ENCODE peak calls at places on chromosomes 1 and 21, in six cellular contexts. X is mucosa of descending colon; C is SJSA1; I is heart right ventricle; S is transverse colon; F is CD8-positive, alpha-beta T cell. J is an unnamed sample.

GRCh38 chr1:220011620-220012019 is 34.7 kb downstream of the EPRS1 start:
- DNase-seq in X (no peak), C (no peak), I (no peak), S (no peak), F (no peak), J (no peak)

GRCh38 chr1:184752656-184753055 is 2.0 kb downstream of the EDEM3 start:
- DNase-seq in X (no peak), C (no peak), I (no peak), S (no peak), F (no peak), J (no peak)

GRCh38 chr1:44048816-44049215 is 17.6 kb upstream of the SLC6A9 start:
- DNase-seq in X (no peak), C (no peak), I (no peak), S (no peak), F (no peak), J (no peak)

GRCh38 chr1:100699744-100700143 is 19.8 kb upstream of the VCAM1 start:
- DNase-seq in X (no peak), C (no peak), I (no peak), S (no peak), F (no peak), J (no peak)

GRCh38 chr1:3518256-3518655 is 63.8 kb downstream of the ARHGEF16 start:
- DNase-seq in X (no peak), C (no peak), I (no peak), S (no peak), F (peak; percentile 17), J (no peak)

GRCh38 chr1:27430903-27431653 is 38.7 kb downstream of the GPR3 start:
- DNase-seq in X (no peak), C (no peak), I (peak; percentile 50), S (no peak), F (peak; percentile 31), J (no peak)

GRCh38 chr1:117290855-117291254 is 76.4 kb upstream of the MAN1A2 start:
- DNase-seq in X (no peak), C (no peak), I (no peak), S (no peak), F (no peak), J (no peak)

GRCh38 chr1:178942285-178943218 is 71.7 kb upstream of the ANGPTL1 start:
- DNase-seq in X (no peak), C (no peak), I (no peak), S (no peak), F (no peak), J (no peak)

GRCh38 chr1:198155253-198155652 is 1.5 kb upstream of the NEK7 start:
- DNase-seq in X (no peak), C (no peak), I (no peak), S (no peak), F (no peak), J (no peak)

GRCh38 chr1:152143147-152143845 is 15.7 kb downstream of the RPTN start:
- DNase-seq in X (no peak), C (no peak), I (no peak), S (no peak), F (no peak), J (no peak)

GRCh38 chr1:209618756-209619420 is 33.3 kb downstream of the LAMB3 start:
- DNase-seq in X (no peak), C (no peak), I (peak; percentile 58), S (no peak), F (no peak), J (no peak)

GRCh38 chr21:33075596-33076195 is 5.8 kb downstream of the OLIG1 start:
- DNase-seq in X (no peak), C (no peak), I (no peak), S (no peak), F (no peak), J (no peak)

GRCh38 chr1:54337928-54338327 is 68.3 kb downstream of the SSBP3 start:
- DNase-seq in X (no peak), C (peak; percentile 70), I (no peak), S (no peak), F (no peak), J (no peak)

GRCh38 chr1:160367934-160368923 is 1.4 kb downstream of the NHLH1 start:
- DNase-seq in X (no peak), C (peak; percentile 23), I (no peak), S (no peak), F (no peak), J (no peak)

GRCh38 chr1:111848852-111849545 is 93.3 kb downstream of the DDX20 start:
- DNase-seq in X (no peak), C (no peak), I (no peak), S (no peak), F (no peak), J (no peak)

GRCh38 chr1:117732065-117732789 is 126.4 kb downstream of the TENT5C start:
- DNase-seq in X (no peak), C (no peak), I (no peak), S (no peak), F (no peak), J (no peak)

GRCh38 chr1:7538849-7539771 is 232.0 kb upstream of the VAMP3 start:
- DNase-seq in X (no peak), C (no peak), I (no peak), S (no peak), F (no peak), J (no peak)

GRCh38 chr1:231940721-231941120 is 314.1 kb downstream of the DISC1 start:
- DNase-seq in X (no peak), C (no peak), I (no peak), S (no peak), F (no peak), J (no peak)

GRCh38 chr1:184616504-184616903 is 138.2 kb downstream of the EDEM3 start:
- DNase-seq in X (no peak), C (no peak), I (no peak), S (no peak), F (no peak), J (no peak)

GRCh38 chr1:152836881-152837280 is 5.8 kb upstream of the LCE6A start:
- DNase-seq in X (no peak), C (no peak), I (no peak), S (no peak), F (no peak), J (no peak)

GRCh38 chr1:90879281-90879680 is 142.6 kb downstream of the ZNF644 start:
- DNase-seq in X (no peak), C (no peak), I (no peak), S (no peak), F (no peak), J (no peak)

GRCh38 chr21:27534211-27534610 is 567.3 kb upstream of the ADAMTS5 start:
- DNase-seq in X (no peak), C (no peak), I (no peak), S (no peak), F (no peak), J (no peak)

GRCh38 chr1:6385673-6386191 is 7.8 kb downstream of the ACOT7 start:
- DNase-seq in X (peak; percentile 33), C (peak; percentile 67), I (no peak), S (peak; percentile 25), F (no peak), J (no peak)

GRCh38 chr1:9787702-9788101 is 36.1 kb downstream of the CLSTN1 start:
- DNase-seq in X (peak; percentile 44), C (no peak), I (no peak), S (peak; percentile 45), F (peak; percentile 45), J (no peak)

GRCh38 chr1:27966402-27967105 is 6.8 kb downstream of the XKR8 start:
- DNase-seq in X (no peak), C (peak; percentile 42), I (no peak), S (no peak), F (no peak), J (no peak)

GRCh38 chr21:41877901-41878830 is 978 bp downstream of the PRDM15 start:
- DNase-seq in X (peak; percentile 40), C (no peak), I (no peak), S (peak; percentile 61), F (peak; percentile 21), J (no peak)

GRCh38 chr21:41881051-41881450 is 1.9 kb upstream of the PRDM15 start:
- DNase-seq in X (no peak), C (no peak), I (no peak), S (no peak), F (no peak), J (no peak)

GRCh38 chr21:41878831-41879189 is 334 bp downstream of the PRDM15 start:
- DNase-seq in X (peak; percentile 83), C (peak; percentile 82), I (peak; percentile 87), S (peak; percentile 84), F (peak; percentile 82), J (no peak)

GRCh38 chr21:41879190-41879998 is at the start of gene PRDM15:
- DNase-seq in X (peak; percentile 84), C (peak; percentile 80), I (peak; percentile 86), S (peak; percentile 87), F (peak; percentile 83), J (no peak)

GRCh38 chr21:41880153-41880552 is 1.0 kb upstream of the PRDM15 start:
- DNase-seq in X (no peak), C (no peak), I (no peak), S (no peak), F (no peak), J (no peak)
- H3K4me3 ChIP-seq in X (no peak overlapping the region), C (no peak overlapping the region), I (no peak overlapping the region), S (peak overlapping the region; percentile 73), F (no peak overlapping the region), J (peak overlapping the region; percentile 78)

GRCh38 chr21:31243611-31244010 is 100.5 kb downstream of the TIAM1 start:
- DNase-seq in X (no peak), C (no peak), I (no peak), S (no peak), F (no peak), J (no peak)
- H3K36me3 ChIP-seq in X (no peaks in the 10 kb centered on the region), C (peaks cover 10% of the 10 kb centered on the region), I (no peaks in the 10 kb centered on the region), S (no peaks in the 10 kb centered on the region), F (no peaks in the 10 kb centered on the region), J (no peaks in the 10 kb centered on the region)

DNA sequence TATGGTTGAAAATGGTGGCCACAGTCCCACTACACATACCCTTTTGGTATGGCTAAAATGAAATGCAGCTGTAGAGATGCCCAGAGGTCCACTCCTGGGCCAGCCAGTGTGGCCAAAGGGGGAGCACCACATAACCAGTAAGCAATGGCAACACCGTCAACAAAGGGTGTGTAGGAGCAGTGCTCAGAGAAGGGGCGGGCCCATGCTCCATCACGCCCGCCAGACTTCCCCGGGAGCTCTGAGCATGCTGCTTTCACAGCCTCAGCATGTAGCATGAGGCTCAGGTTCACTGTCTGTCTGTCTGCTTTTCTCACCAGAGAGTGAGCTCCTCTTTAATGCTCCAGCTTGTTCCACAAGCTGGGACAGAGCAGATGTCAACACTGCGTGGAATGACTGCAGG is 537.6 kb downstream of the MATN1 start:
- DNase-seq in X (no peak), C (peak; percentile 9), I (no peak), S (no peak), F (no peak), J (no peak)
- H3K4me3 ChIP-seq in X (no peak overlapping the region), C (no peak overlapping the region), I (no peak overlapping the region), S (no peak overlapping the region), F (no peak overlapping the region), J (no peak overlapping the region)

DNA sequence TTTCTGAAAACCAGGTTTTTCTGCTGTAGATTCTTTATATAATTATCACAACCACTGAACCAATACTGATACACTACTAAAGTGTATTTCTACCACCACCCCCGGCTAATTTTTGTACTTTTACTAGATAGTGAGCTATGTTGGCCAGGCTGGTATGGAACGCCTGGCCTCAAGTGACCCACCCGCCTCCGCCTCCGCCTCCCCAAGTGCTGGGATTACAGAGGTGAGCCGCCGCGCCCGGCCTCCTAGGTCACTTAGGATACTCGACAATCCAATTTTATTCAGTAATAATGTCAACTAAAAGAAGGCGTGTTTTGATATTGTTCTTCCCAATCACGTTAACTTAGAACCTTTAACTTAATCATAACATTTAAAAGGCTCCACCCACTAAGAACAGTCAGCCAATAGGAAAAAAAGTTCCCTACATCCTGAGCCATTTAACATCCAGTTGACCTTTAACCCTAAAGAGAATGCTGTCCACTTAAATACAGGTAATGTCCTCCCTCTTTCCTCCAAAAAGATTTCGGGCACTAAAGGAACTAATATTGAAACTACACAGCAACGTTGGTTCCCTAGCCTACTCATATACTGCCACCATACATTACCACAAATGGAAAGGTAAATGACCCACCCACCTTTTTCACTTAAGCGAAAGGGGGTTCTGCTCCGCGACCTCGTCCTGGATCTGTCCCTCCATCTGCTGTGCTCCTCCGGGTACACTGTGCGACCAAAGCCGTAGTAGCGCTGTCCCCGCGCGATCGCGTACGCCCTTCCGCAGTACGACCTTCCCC is 1.2 kb downstream of the RSRP1 start:
- DNase-seq in X (peak; percentile 55), C (peak; percentile 14), I (no peak), S (peak; percentile 48), F (no peak), J (no peak)
- H3K36me3 ChIP-seq in X (peaks cover 12% of the 10 kb centered on the region), C (peaks cover 62% of the 10 kb centered on the region), I (peaks cover 55% of the 10 kb centered on the region), S (no peaks in the 10 kb centered on the region), F (peaks cover 42% of the 10 kb centered on the region), J (peaks cover 32% of the 10 kb centered on the region)

J was measured in ascending aorta.